ENCODE peak calls at places on chromosomes 2 and 18, in four cellular contexts. Z is left ventricle myocardium inferior, M is lower lobe of right lung, D is SK-N-SH. U is an unnamed sample. For H3K4me1, the result is how much of the 10 kb centered on the place peaks cover.

GRCh38 chr2:173075781-173076556 is at the start of gene MAP3K20:
- DNase-seq in D (peak), M (peak), Z (peak), U (peak)

GRCh38 chr18:10182009-10182624 is 268.3 kb downstream of the VAPA start:
- DNase-seq in Z (no peak), M (no peak), D (no peak), U (no peak)

GRCh38 chr2:20561703-20562454 is 89.0 kb downstream of the HS1BP3 start:
- DNase-seq in Z (no peak), M (no peak), D (no peak), U (no peak)

GRCh38 chr2:19819097-19820065 is 82.4 kb downstream of the TTC32 start:
- DNase-seq in Z (no peak), D (no peak), M (no peak), U (peak)

GRCh38 chr2:120812866-120813265 is 77.2 kb downstream of the GLI2 start:
- DNase-seq in D (no peak), M (no peak), Z (no peak), U (peak)

GRCh38 chr2:3633982-3634630 is 23.9 kb upstream of the ALLC start:
- DNase-seq in Z (no peak), D (no peak), M (no peak), U (no peak)

GRCh38 chr2:46072146-46072820 is 224.9 kb upstream of the EPAS1 start:
- DNase-seq in M (no peak), Z (no peak), D (no peak), U (no peak)

GRCh38 chr2:118903489-118904215 is 38.3 kb upstream of the MARCO start:
- DNase-seq in Z (no peak), M (no peak), D (no peak), U (no peak)

GRCh38 chr2:96949701-96950350 is 36.6 kb downstream of the FAM178B start:
- DNase-seq in Z (no peak), M (peak), D (no peak), U (no peak)

GRCh38 chr2:44358498-44358897 is 2.8 kb downstream of the PREPL start:
- DNase-seq in D (no peak), Z (no peak), M (peak), U (peak)

GRCh38 chr2:183759033-183759432 is 634.8 kb downstream of the NUP35 start:
- DNase-seq in Z (no peak), D (no peak), M (no peak), U (no peak)

GRCh38 chr2:15554525-15555218 is 6.5 kb downstream of the NBAS start:
- DNase-seq in M (no peak), D (no peak), Z (no peak), U (no peak)

GRCh38 chr2:20156826-20157605 is 67.9 kb downstream of the SDC1 start:
- DNase-seq in M (no peak), D (no peak), Z (no peak), U (no peak)

GRCh38 chr2:2845267-2845666 is 514.2 kb upstream of the MYT1L start:
- DNase-seq in Z (no peak), D (no peak), M (no peak), U (no peak)

GRCh38 chr18:23433360-23433759 is 19.7 kb upstream of the RIOK3 start:
- DNase-seq in D (no peak), M (no peak), Z (no peak), U (peak)

GRCh38 chr2:44268259-44268649 is 7.0 kb upstream of the SLC3A1 start:
- DNase-seq in Z (no peak), D (no peak), M (no peak), U (no peak)

GRCh38 chr2:23777857-23778256 is 149.1 kb downstream of the ATAD2B start:
- DNase-seq in D (peak), M (no peak), Z (no peak), U (no peak)

GRCh38 chr2:188129677-188130076 is 162.0 kb upstream of the GULP1 start:
- DNase-seq in Z (no peak), D (no peak), M (no peak), U (no peak)

GRCh38 chr2:40279001-40279400 is 172.9 kb downstream of the SLC8A1 start:
- DNase-seq in Z (no peak), D (no peak), M (no peak), U (no peak)

GRCh38 chr2:129923265-129924141 is 56.0 kb upstream of the RAB6C start:
- DNase-seq in M (no peak), Z (no peak), D (peak), U (no peak)

GRCh38 chr2:218642121-218642656 is 17.2 kb downstream of the ZNF142 start:
- DNase-seq in M (no peak), Z (no peak), D (no peak), U (no peak)

GRCh38 chr2:200051621-200051945 is 96.2 kb downstream of the MAIP1 start:
- DNase-seq in Z (no peak), M (no peak), D (no peak), U (no peak)

GRCh38 chr2:96802281-96802595 is 13.8 kb upstream of the CNNM3 start:
- DNase-seq in Z (no peak), D (peak), M (peak), U (no peak)

GRCh38 chr2:200810252-200810650 is 1.5 kb upstream of the BZW1 start:
- DNase-seq in Z (no peak), D (no peak), M (no peak), U (peak)

GRCh38 chr18:26717123-26717522 is 148.4 kb downstream of the AQP4 start:
- DNase-seq in Z (no peak), M (no peak), D (no peak), U (no peak)

GRCh38 chr2:227872676-227873075 is 1.2 kb downstream of the DAW1 start:
- DNase-seq in D (no peak), Z (no peak), M (no peak), U (no peak)

GRCh38 chr2:138787053-138787666 is 7.0 kb upstream of the NXPH2 start:
- DNase-seq in D (peak), M (no peak), Z (no peak), U (no peak)

GRCh38 chr2:84965192-84965516 is 5.8 kb upstream of the KCMF1 start:
- DNase-seq in Z (no peak), D (no peak), M (no peak), U (no peak)

GRCh38 chr2:85511008-85511895 is 27.7 kb upstream of the MAT2A start:
- DNase-seq in M (no peak), Z (no peak), D (no peak), U (no peak)

GRCh38 chr2:218015831-218016521 is 13.2 kb upstream of the TNS1 start:
- DNase-seq in M (no peak), Z (peak), D (peak), U (no peak)

GRCh38 chr2:14511541-14511940 is 121.0 kb upstream of the LRATD1 start:
- DNase-seq in Z (no peak), M (no peak), D (no peak), U (no peak)

GRCh38 chr2:63300835-63301234 is 250.2 kb downstream of the OTX1 start:
- DNase-seq in Z (no peak), M (no peak), D (no peak), U (no peak)

GRCh38 chr2:102028470-102028869 is 36.7 kb downstream of the IL1R2 start:
- DNase-seq in Z (no peak), D (no peak), M (no peak), U (no peak)
- H3K4me1 ChIP-seq in Z (under half), D (under half), M (half or more), U (under half)

GRCh38 chr2:150606380-150607060 is 119.1 kb upstream of the RND3 start:
- DNase-seq in D (no peak), M (no peak), Z (no peak), U (no peak)
- H3K4me1 ChIP-seq in D (under half), M (under half), Z (under half), U (under half)

DNA sequence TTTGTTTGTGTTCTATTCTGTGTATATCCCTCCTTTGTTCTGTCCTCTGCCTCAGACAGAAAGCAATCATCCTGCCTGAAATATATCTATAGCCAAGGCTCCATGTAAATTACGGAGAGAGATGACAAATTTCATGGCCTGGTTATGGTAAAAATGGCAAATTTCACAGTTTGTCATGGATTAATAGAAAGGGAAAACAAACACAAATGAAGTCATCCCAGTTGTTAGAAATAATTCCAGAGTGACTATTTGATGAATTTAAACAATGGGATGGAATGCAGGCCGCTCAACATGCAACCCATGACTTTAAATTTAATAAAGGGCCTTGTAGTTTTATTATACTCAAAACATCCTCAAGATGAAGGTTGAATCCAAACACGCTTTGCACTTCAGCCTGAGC is 228.9 kb downstream of the ETAA1 start:
- DNase-seq in M (no peak), D (no peak), Z (no peak), U (no peak)
- H3K4me1 ChIP-seq in M (under half), D (under half), Z (under half), U (under half)

GRCh38 chr2:240459401-240460242 is 24.2 kb downstream of the GPC1 start:
- DNase-seq in D (no peak), M (peak), Z (peak), U (peak)
- H3K4me1 ChIP-seq in D (under half), M (under half), Z (under half), U (under half)

U was measured in right cardiac atrium.